ENCODE peak calls at places on chromosomes 11 and 22, in five cellular contexts. One of them, this sample, is unnamed.
A peak's percentile ranks its signal among the peaks of the same experiment; 100 is the strongest.

GRCh38 chr11:83070878-83071640 is 638 bp downstream of the RAB30 start:
- DNase-seq in left ventricle myocardium inferior: peak; percentile 50
- DNase-seq in AG10803: peak; percentile 29
- DNase-seq in IMR-90: peak; percentile 26
- DNase-seq in omental fat pad: no peak
- DNase-seq in this sample: no peak

GRCh38 chr11:17682848-17683247 is 36.5 kb upstream of the MYOD1 start:
- DNase-seq in left ventricle myocardium inferior: no peak
- DNase-seq in omental fat pad: no peak
- DNase-seq in IMR-90: no peak
- DNase-seq in AG10803: no peak
- DNase-seq in this sample: no peak

GRCh38 chr22:17086301-17086700 is 1.5 kb downstream of the IL17RA start:
- DNase-seq in left ventricle myocardium inferior: no peak
- DNase-seq in AG10803: no peak
- DNase-seq in IMR-90: no peak
- DNase-seq in omental fat pad: no peak
- DNase-seq in this sample: no peak

GRCh38 chr22:36599771-36600170 is 70.8 kb upstream of the EIF3D start:
- DNase-seq in left ventricle myocardium inferior: no peak
- DNase-seq in omental fat pad: no peak
- DNase-seq in IMR-90: no peak
- DNase-seq in AG10803: no peak
- DNase-seq in this sample: no peak

GRCh38 chr11:111730871-111731591 is 35.2 kb downstream of the PPP2R1B start:
- DNase-seq in left ventricle myocardium inferior: peak; percentile 50
- DNase-seq in AG10803: peak; percentile 32
- DNase-seq in omental fat pad: no peak
- DNase-seq in IMR-90: no peak
- DNase-seq in this sample: no peak

GRCh38 chr11:87473174-87473573 is 435.4 kb downstream of the TMEM135 start:
- DNase-seq in left ventricle myocardium inferior: peak; percentile 15
- DNase-seq in IMR-90: peak; percentile 97
- DNase-seq in AG10803: peak; percentile 92
- DNase-seq in omental fat pad: no peak
- DNase-seq in this sample: no peak

GRCh38 chr11:36363361-36364272 is 67.5 kb downstream of the PRR5L start:
- DNase-seq in AG10803: no peak
- DNase-seq in IMR-90: no peak
- DNase-seq in left ventricle myocardium inferior: no peak
- DNase-seq in omental fat pad: no peak
- DNase-seq in this sample: no peak

GRCh38 chr11:73286240-73286810 is 14.2 kb downstream of the P2RY6 start:
- DNase-seq in AG10803: no peak
- DNase-seq in omental fat pad: no peak
- DNase-seq in IMR-90: no peak
- DNase-seq in left ventricle myocardium inferior: no peak
- DNase-seq in this sample: no peak

GRCh38 chr11:111476366-111476765 is 35.8 kb downstream of the BTG4 start:
- DNase-seq in omental fat pad: no peak
- DNase-seq in AG10803: peak; percentile 27
- DNase-seq in IMR-90: peak; percentile 16
- DNase-seq in left ventricle myocardium inferior: no peak
- DNase-seq in this sample: no peak

DNA sequence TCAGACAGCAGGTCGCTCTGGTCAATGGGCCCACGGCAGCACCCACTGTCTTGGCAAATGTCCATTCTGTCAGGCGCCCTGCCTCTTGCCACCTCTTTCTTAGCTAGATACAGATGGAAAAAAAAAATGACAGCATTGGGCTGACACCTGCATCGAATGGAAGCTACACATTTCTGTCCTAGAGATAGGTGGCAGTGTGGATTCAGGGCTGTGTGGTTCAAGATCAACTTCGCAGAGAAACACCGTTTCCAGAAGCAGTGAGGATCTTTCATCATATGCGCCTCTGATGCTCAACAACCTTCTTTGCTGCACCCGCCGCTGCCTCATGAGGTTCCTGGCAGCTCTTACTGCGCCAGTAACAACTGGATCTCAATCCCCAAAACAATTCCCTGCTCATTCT is 236.3 kb downstream of the KIRREL3 start:
- DNase-seq in IMR-90: peak; percentile 12
- DNase-seq in omental fat pad: no peak
- DNase-seq in AG10803: peak; percentile 29
- DNase-seq in left ventricle myocardium inferior: no peak
- DNase-seq in this sample: no peak
- TF ChIP-seq CTCF in IMR-90: no peak
- TF ChIP-seq CTCF in omental fat pad: no peak
- TF ChIP-seq CTCF in AG10803: peak; percentile 26
- TF ChIP-seq CTCF in left ventricle myocardium inferior: no peak
- TF ChIP-seq CTCF in this sample: no peak

DNA sequence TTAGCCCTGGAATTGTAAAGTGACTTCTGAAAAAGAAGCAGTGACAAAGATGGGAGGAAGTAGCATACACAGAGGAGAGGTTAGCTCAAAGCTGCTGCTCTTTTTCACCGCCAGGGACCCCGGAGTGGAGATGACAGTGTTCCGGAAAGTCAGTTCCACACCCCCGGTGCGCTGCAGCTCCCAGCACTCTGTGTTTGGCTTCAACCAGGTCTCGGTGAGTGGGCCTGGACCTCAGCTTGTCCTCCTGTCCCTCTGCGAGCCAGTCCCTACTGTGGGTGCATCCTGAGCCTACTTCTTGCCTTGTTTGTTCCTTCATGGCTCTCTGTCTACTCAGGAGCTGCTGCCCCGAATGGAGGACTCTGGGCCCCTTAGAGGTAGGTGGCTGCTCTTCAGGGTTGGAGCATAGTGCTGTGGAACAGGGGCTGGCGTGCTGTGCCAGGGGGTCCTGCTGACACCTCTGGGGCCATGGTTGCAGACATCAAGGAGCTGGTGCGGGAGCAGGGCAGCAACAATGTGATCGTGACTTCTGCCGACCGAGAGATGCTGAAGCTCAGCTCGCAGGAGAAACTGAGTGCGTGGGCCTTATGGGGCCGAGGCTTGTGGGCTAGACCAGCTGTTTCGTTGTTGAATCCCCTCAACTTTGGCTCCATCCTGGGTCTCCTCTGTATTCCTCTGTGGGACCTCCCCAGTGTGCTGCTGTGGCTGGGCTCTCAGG is 1.7 kb downstream of the PCNX3 start:
- DNase-seq in omental fat pad: no peak
- DNase-seq in IMR-90: no peak
- DNase-seq in AG10803: no peak
- DNase-seq in left ventricle myocardium inferior: no peak
- DNase-seq in this sample: no peak
- TF ChIP-seq CTCF in omental fat pad: no peak
- TF ChIP-seq CTCF in IMR-90: no peak
- TF ChIP-seq CTCF in AG10803: no peak
- TF ChIP-seq CTCF in left ventricle myocardium inferior: no peak
- TF ChIP-seq CTCF in this sample: no peak

GRCh38 chr22:22820626-22821025 is 67.0 kb upstream of the IGLL5 start:
- DNase-seq in omental fat pad: no peak
- DNase-seq in IMR-90: no peak
- DNase-seq in left ventricle myocardium inferior: no peak
- DNase-seq in AG10803: no peak
- DNase-seq in this sample: no peak
- TF ChIP-seq CTCF in omental fat pad: no peak
- TF ChIP-seq CTCF in IMR-90: no peak
- TF ChIP-seq CTCF in left ventricle myocardium inferior: no peak
- TF ChIP-seq CTCF in AG10803: no peak
- TF ChIP-seq CTCF in this sample: no peak

DNA sequence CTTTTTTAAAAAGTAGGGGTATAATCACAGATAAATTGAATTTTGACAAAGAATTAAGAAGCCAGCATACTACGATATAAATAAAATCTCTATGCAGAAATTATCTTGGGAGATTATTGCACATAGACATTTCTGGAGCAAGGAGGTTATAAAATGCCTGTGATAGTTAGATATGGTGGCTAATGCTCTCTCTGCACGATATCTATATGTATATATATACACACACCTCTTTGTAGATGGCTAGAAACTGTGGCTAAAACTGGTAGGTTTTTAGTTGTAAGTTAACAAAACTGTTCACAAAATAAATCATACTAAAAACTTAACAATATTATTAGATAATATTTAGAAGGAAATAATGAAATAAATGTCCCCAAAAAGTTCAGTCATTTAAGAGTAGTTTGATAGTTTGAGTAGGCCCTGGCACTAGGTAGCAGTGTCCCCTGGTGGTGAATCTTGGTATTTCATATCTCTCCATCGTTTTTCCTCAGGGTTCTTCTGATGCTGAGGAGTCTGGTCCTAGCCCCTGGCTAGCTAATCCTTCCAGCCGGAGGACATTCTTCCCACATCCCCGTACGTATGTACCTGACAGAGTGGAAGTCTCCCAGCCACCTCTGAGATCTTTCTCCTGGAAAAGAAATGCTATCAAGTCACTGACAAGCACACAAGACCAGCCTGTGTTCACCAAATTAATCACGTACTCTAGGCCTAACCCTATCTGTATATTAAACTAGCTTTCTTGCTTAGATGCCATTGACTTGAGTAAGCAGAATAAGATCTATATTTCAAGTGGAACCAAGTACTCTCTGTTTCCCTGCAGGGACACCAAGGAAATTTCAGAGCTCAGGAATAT is 32.2 kb downstream of the ART5 start:
- DNase-seq in left ventricle myocardium inferior: no peak
- DNase-seq in IMR-90: peak; percentile 37
- DNase-seq in omental fat pad: no peak
- DNase-seq in AG10803: peak; percentile 22
- DNase-seq in this sample: no peak
- TF ChIP-seq CTCF in left ventricle myocardium inferior: peak; percentile 83
- TF ChIP-seq CTCF in IMR-90: peak; percentile 92
- TF ChIP-seq CTCF in omental fat pad: no peak
- TF ChIP-seq CTCF in AG10803: peak; percentile 94
- TF ChIP-seq CTCF in this sample: peak; percentile 91

DNA sequence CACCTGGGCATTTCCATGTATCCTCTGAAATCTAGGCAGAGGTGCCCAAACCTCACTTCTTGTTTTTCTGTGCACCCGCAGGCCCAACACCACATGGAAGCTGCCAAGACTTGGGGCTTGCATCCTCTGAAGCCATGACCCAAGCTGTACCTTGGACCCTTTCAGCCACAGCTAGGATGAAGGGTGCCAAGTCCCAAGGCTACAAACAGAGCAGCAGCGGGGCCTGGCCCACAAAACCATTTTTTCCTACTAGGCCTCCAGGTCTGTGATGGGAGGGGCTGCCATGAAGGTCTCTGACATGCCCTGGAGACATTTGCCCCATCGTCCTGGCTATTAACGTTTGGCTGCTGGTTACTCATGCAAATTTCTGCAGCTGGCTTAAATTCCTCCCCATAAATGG is 20.4 kb upstream of the EIF4G2 start:
- DNase-seq in left ventricle myocardium inferior: no peak
- DNase-seq in omental fat pad: no peak
- DNase-seq in IMR-90: no peak
- DNase-seq in AG10803: no peak
- DNase-seq in this sample: no peak
- TF ChIP-seq CTCF in left ventricle myocardium inferior: no peak
- TF ChIP-seq CTCF in omental fat pad: no peak
- TF ChIP-seq CTCF in IMR-90: no peak
- TF ChIP-seq CTCF in AG10803: no peak
- TF ChIP-seq CTCF in this sample: no peak

GRCh38 chr11:128174465-128175101 is 412.8 kb downstream of the ETS1 start:
- DNase-seq in omental fat pad: no peak
- DNase-seq in IMR-90: peak; percentile 67
- DNase-seq in AG10803: peak; percentile 91
- DNase-seq in left ventricle myocardium inferior: no peak
- DNase-seq in this sample: no peak
- TF ChIP-seq CTCF in omental fat pad: no peak
- TF ChIP-seq CTCF in IMR-90: no peak
- TF ChIP-seq CTCF in AG10803: no peak
- TF ChIP-seq CTCF in left ventricle myocardium inferior: no peak
- TF ChIP-seq CTCF in this sample: no peak